ENCODE peak calls at places on chromosomes 4 and X, in six cellular contexts. One of them, this sample, is unnamed.

GRCh38 chr4:156763511-156763910 is 208.1 kb downstream of the PDGFC start:
- ATAC-seq in upper lobe of left lung: no peak
- ATAC-seq in HCT116: no peak
- ATAC-seq in Panc1: no peak
- ATAC-seq in K562: no peak
- ATAC-seq in GM23338: no peak
- ATAC-seq in this sample: no peak

GRCh38 chrX:103789004-103789403 is 12.4 kb downstream of the PLP1 start:
- ATAC-seq in upper lobe of left lung: no peak
- ATAC-seq in HCT116: no peak
- ATAC-seq in Panc1: no peak
- ATAC-seq in K562: no peak
- ATAC-seq in GM23338: no peak
- ATAC-seq in this sample: no peak

GRCh38 chrX:29666361-29666760 is 549.0 kb upstream of the MAGEB2 start:
- ATAC-seq in upper lobe of left lung: no peak
- ATAC-seq in HCT116: no peak
- ATAC-seq in Panc1: no peak
- ATAC-seq in K562: no peak
- ATAC-seq in GM23338: no peak
- ATAC-seq in this sample: no peak

GRCh38 chrX:39440734-39441305 is 639.6 kb downstream of the MID1IP1 start:
- ATAC-seq in upper lobe of left lung: no peak
- ATAC-seq in HCT116: no peak
- ATAC-seq in Panc1: no peak
- ATAC-seq in K562: peak; percentile 82
- ATAC-seq in GM23338: no peak
- ATAC-seq in this sample: no peak

GRCh38 chr4:155855897-155856296 is 10.2 kb downstream of the ASIC5 start:
- ATAC-seq in upper lobe of left lung: no peak
- ATAC-seq in HCT116: no peak
- ATAC-seq in Panc1: no peak
- ATAC-seq in K562: no peak
- ATAC-seq in GM23338: no peak
- ATAC-seq in this sample: no peak

GRCh38 chrX:18883234-18883960 is 100.5 kb downstream of the PHKA2 start:
- ATAC-seq in upper lobe of left lung: peak; percentile 80
- ATAC-seq in HCT116: no peak
- ATAC-seq in Panc1: no peak
- ATAC-seq in K562: no peak
- ATAC-seq in GM23338: no peak
- ATAC-seq in this sample: no peak

GRCh38 chr4:3010998-3011397 is 47.6 kb downstream of the GRK4 start:
- ATAC-seq in upper lobe of left lung: no peak
- ATAC-seq in HCT116: no peak
- ATAC-seq in Panc1: no peak
- ATAC-seq in K562: no peak
- ATAC-seq in GM23338: no peak
- ATAC-seq in this sample: peak; percentile 85

GRCh38 chr4:87910795-87911194 is 64.7 kb upstream of the SPP1 start:
- ATAC-seq in upper lobe of left lung: no peak
- ATAC-seq in HCT116: no peak
- ATAC-seq in Panc1: no peak
- ATAC-seq in K562: no peak
- ATAC-seq in GM23338: peak; percentile 83
- ATAC-seq in this sample: no peak

GRCh38 chrX:37993857-37994619 is 12.3 kb upstream of the SYTL5 start:
- ATAC-seq in upper lobe of left lung: no peak
- ATAC-seq in HCT116: no peak
- ATAC-seq in Panc1: no peak
- ATAC-seq in K562: no peak
- ATAC-seq in GM23338: peak; percentile 91
- ATAC-seq in this sample: no peak

GRCh38 chrX:111352424-111352823 is 59.6 kb downstream of the DCX start:
- ATAC-seq in upper lobe of left lung: no peak
- ATAC-seq in HCT116: no peak
- ATAC-seq in Panc1: no peak
- ATAC-seq in K562: no peak
- ATAC-seq in GM23338: no peak
- ATAC-seq in this sample: no peak

DNA sequence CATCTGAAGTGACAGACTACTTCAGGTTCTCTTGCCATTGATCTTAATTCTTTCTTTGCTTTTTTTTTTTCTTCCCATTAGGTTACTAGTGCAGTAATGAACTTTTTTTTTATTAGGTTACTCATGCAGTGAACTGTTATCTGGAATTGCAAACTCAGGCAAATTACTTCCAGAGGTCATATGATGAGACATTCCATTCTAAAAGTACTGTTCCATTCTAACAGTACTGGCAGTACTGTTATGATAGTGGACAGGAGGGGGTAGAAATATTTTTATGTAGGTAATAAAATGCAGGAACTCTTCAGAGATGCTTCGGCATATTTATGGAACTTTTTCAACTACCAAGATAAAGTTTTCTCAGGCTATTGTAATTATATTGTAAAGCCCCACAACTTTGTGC is 911.4 kb upstream of the LCORL start:
- ATAC-seq in upper lobe of left lung: no peak
- ATAC-seq in HCT116: no peak
- ATAC-seq in Panc1: no peak
- ATAC-seq in K562: no peak
- ATAC-seq in GM23338: no peak
- ATAC-seq in this sample: no peak
- TF ChIP-seq POLR2AphosphoS5 in upper lobe of left lung: no peak
- TF ChIP-seq POLR2AphosphoS5 in HCT116: no peak
- TF ChIP-seq POLR2AphosphoS5 in Panc1: no peak
- TF ChIP-seq POLR2AphosphoS5 in K562: no peak
- TF ChIP-seq POLR2AphosphoS5 in GM23338: no peak
- TF ChIP-seq POLR2AphosphoS5 in this sample: no peak

DNA sequence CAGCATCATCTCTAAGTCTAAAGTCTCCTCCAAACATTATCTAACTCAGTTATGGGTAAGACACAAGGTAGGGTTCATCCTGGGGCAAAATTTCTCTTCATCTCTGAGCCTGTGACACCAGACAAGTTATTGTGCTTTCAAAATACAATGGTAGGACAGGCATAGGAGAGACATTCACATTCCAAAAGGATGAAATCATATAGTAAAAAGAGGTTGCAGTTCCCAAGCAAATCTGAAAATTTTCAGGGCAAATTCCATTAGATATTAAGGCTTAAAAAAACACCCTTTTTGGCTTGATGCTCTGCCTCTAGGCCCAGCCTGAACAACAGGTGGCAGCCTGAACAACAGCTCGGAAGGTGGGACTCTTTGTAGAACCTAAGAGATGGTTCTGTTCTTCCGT is 448.3 kb upstream of the SLIT2 start:
- ATAC-seq in upper lobe of left lung: no peak
- ATAC-seq in HCT116: no peak
- ATAC-seq in Panc1: no peak
- ATAC-seq in K562: no peak
- ATAC-seq in GM23338: no peak
- ATAC-seq in this sample: no peak
- H3K4me3 ChIP-seq in upper lobe of left lung: no peak overlapping the region
- H3K4me3 ChIP-seq in HCT116: no peak overlapping the region
- H3K4me3 ChIP-seq in Panc1: no peak overlapping the region
- H3K4me3 ChIP-seq in K562: no peak overlapping the region
- H3K4me3 ChIP-seq in GM23338: no peak overlapping the region
- H3K4me3 ChIP-seq in this sample: no peak overlapping the region

DNA sequence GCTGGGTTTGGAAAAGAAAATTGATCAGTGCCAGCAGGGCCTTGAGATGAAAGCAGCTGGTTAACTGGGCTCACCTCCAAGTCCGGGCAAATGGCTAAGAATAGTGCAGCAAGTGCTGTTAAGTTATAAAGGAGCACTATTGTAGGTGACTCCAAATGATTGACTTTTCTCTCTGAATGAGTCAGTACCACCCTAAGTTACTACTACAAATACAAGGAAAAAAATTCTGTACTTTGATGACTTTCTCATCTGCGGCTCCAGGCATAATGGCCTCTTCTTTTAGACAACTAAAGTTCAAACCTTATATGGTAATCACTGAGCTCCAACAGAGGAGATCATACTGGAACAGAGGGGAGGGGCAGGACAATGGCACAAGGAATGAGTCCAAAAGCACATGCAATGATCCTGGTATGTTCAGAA is 733.4 kb upstream of the INTU start:
- ATAC-seq in upper lobe of left lung: peak; percentile 68
- ATAC-seq in HCT116: peak; percentile 76
- ATAC-seq in Panc1: no peak
- ATAC-seq in K562: no peak
- ATAC-seq in GM23338: no peak
- ATAC-seq in this sample: peak; percentile 78
- TF ChIP-seq POLR2AphosphoS5 in upper lobe of left lung: no peak
- TF ChIP-seq POLR2AphosphoS5 in HCT116: no peak
- TF ChIP-seq POLR2AphosphoS5 in Panc1: no peak
- TF ChIP-seq POLR2AphosphoS5 in K562: no peak
- TF ChIP-seq POLR2AphosphoS5 in GM23338: no peak
- TF ChIP-seq POLR2AphosphoS5 in this sample: peak; percentile 33

GRCh38 chr4:102416765-102417164 is 71.5 kb upstream of the SLC39A8 start:
- ATAC-seq in upper lobe of left lung: no peak
- ATAC-seq in HCT116: no peak
- ATAC-seq in Panc1: no peak
- ATAC-seq in K562: no peak
- ATAC-seq in GM23338: no peak
- ATAC-seq in this sample: no peak
- H3K4me3 ChIP-seq in upper lobe of left lung: no peak overlapping the region
- H3K4me3 ChIP-seq in HCT116: no peak overlapping the region
- H3K4me3 ChIP-seq in Panc1: no peak overlapping the region
- H3K4me3 ChIP-seq in K562: no peak overlapping the region
- H3K4me3 ChIP-seq in GM23338: no peak overlapping the region
- H3K4me3 ChIP-seq in this sample: no peak overlapping the region

GRCh38 chrX:67780694-67781109 is 236.9 kb downstream of the AR start:
- ATAC-seq in upper lobe of left lung: peak; percentile 79
- ATAC-seq in HCT116: no peak
- ATAC-seq in Panc1: no peak
- ATAC-seq in K562: peak; percentile 80
- ATAC-seq in GM23338: no peak
- ATAC-seq in this sample: peak; percentile 79
- TF ChIP-seq POLR2AphosphoS5 in upper lobe of left lung: peak; percentile 20
- TF ChIP-seq POLR2AphosphoS5 in HCT116: no peak
- TF ChIP-seq POLR2AphosphoS5 in Panc1: no peak
- TF ChIP-seq POLR2AphosphoS5 in K562: no peak
- TF ChIP-seq POLR2AphosphoS5 in GM23338: no peak
- TF ChIP-seq POLR2AphosphoS5 in this sample: no peak

GRCh38 chrX:134462927-134463326 is 3.0 kb downstream of the HPRT1 start:
- ATAC-seq in upper lobe of left lung: no peak
- ATAC-seq in HCT116: no peak
- ATAC-seq in Panc1: no peak
- ATAC-seq in K562: no peak
- ATAC-seq in GM23338: no peak
- ATAC-seq in this sample: no peak
- H3K4me3 ChIP-seq in upper lobe of left lung: no peak overlapping the region
- H3K4me3 ChIP-seq in HCT116: no peak overlapping the region
- H3K4me3 ChIP-seq in Panc1: no peak overlapping the region
- H3K4me3 ChIP-seq in K562: no peak overlapping the region
- H3K4me3 ChIP-seq in GM23338: no peak overlapping the region
- H3K4me3 ChIP-seq in this sample: no peak overlapping the region

GRCh38 chrX:154727418-154728323 is 23.2 kb downstream of the GAB3 start:
- ATAC-seq in upper lobe of left lung: no peak
- ATAC-seq in HCT116: no peak
- ATAC-seq in Panc1: no peak
- ATAC-seq in K562: no peak
- ATAC-seq in GM23338: no peak
- ATAC-seq in this sample: peak; percentile 71
- TF ChIP-seq POLR2AphosphoS5 in upper lobe of left lung: no peak
- TF ChIP-seq POLR2AphosphoS5 in HCT116: no peak
- TF ChIP-seq POLR2AphosphoS5 in Panc1: no peak
- TF ChIP-seq POLR2AphosphoS5 in K562: no peak
- TF ChIP-seq POLR2AphosphoS5 in GM23338: no peak
- TF ChIP-seq POLR2AphosphoS5 in this sample: peak; percentile 52

GRCh38 chr4:1870578-1871443 is at the start of gene NSD2:
- ATAC-seq in upper lobe of left lung: peak; percentile 86
- ATAC-seq in HCT116: peak; percentile 69
- ATAC-seq in Panc1: peak; percentile 82
- ATAC-seq in K562: peak; percentile 62
- ATAC-seq in GM23338: peak; percentile 52
- ATAC-seq in this sample: peak; percentile 91
- H3K4me3 ChIP-seq in upper lobe of left lung: peak within 1 kb of the TSS; percentile 96
- H3K4me3 ChIP-seq in HCT116: peak within 1 kb of the TSS; percentile 92
- H3K4me3 ChIP-seq in Panc1: peak within 1 kb of the TSS; percentile 69
- H3K4me3 ChIP-seq in K562: peak within 1 kb of the TSS; percentile 95
- H3K4me3 ChIP-seq in GM23338: peak within 1 kb of the TSS; percentile 89
- H3K4me3 ChIP-seq in this sample: peak within 1 kb of the TSS; percentile 94